ENCODE peak calls at places on chromosome 20, in five cellular contexts. One of them, this sample, is unnamed.

GRCh38 chr20:11556410-11556809 is 361.3 kb upstream of the BTBD3 start:
- DNase-seq in astrocyte of the spinal cord: no peak
- DNase-seq in tibial nerve: no peak
- DNase-seq in AG08396: no peak
- DNase-seq in activated CD4-positive, alpha-beta T cell treated with anti-CD3 and anti-CD28 coated beads for 48 hours: no peak
- DNase-seq in this sample: no peak

GRCh38 chr20:17762873-17763557 is 63.2 kb downstream of the BANF2 start:
- DNase-seq in astrocyte of the spinal cord: no peak
- DNase-seq in tibial nerve: no peak
- DNase-seq in AG08396: no peak
- DNase-seq in activated CD4-positive, alpha-beta T cell treated with anti-CD3 and anti-CD28 coated beads for 48 hours: no peak
- DNase-seq in this sample: no peak

GRCh38 chr20:63056236-63057132 is 49.7 kb upstream of the BHLHE23 start:
- DNase-seq in astrocyte of the spinal cord: no peak
- DNase-seq in tibial nerve: no peak
- DNase-seq in AG08396: peak
- DNase-seq in activated CD4-positive, alpha-beta T cell treated with anti-CD3 and anti-CD28 coated beads for 48 hours: peak
- DNase-seq in this sample: peak

GRCh38 chr20:10519361-10520048 is 84.4 kb downstream of the SLX4IP start:
- DNase-seq in astrocyte of the spinal cord: peak
- DNase-seq in tibial nerve: no peak
- DNase-seq in AG08396: no peak
- DNase-seq in activated CD4-positive, alpha-beta T cell treated with anti-CD3 and anti-CD28 coated beads for 48 hours: no peak
- DNase-seq in this sample: no peak

GRCh38 chr20:63495771-63496403 is 3.0 kb downstream of the EEF1A2 start:
- DNase-seq in astrocyte of the spinal cord: peak
- DNase-seq in tibial nerve: peak
- DNase-seq in AG08396: peak
- DNase-seq in activated CD4-positive, alpha-beta T cell treated with anti-CD3 and anti-CD28 coated beads for 48 hours: peak
- DNase-seq in this sample: peak

GRCh38 chr20:10609726-10610125 is 64.1 kb downstream of the JAG1 start:
- DNase-seq in astrocyte of the spinal cord: no peak
- DNase-seq in tibial nerve: no peak
- DNase-seq in AG08396: no peak
- DNase-seq in activated CD4-positive, alpha-beta T cell treated with anti-CD3 and anti-CD28 coated beads for 48 hours: no peak
- DNase-seq in this sample: no peak

GRCh38 chr20:63344616-63345327 is 16.4 kb downstream of the CHRNA4 start:
- DNase-seq in astrocyte of the spinal cord: no peak
- DNase-seq in tibial nerve: no peak
- DNase-seq in AG08396: no peak
- DNase-seq in activated CD4-positive, alpha-beta T cell treated with anti-CD3 and anti-CD28 coated beads for 48 hours: no peak
- DNase-seq in this sample: no peak

GRCh38 chr20:32485770-32486248 is 99.3 kb downstream of the NOL4L start:
- DNase-seq in astrocyte of the spinal cord: no peak
- DNase-seq in tibial nerve: no peak
- DNase-seq in AG08396: no peak
- DNase-seq in activated CD4-positive, alpha-beta T cell treated with anti-CD3 and anti-CD28 coated beads for 48 hours: no peak
- DNase-seq in this sample: no peak

GRCh38 chr20:64155258-64156135 is 8.8 kb upstream of the MYT1 start:
- DNase-seq in astrocyte of the spinal cord: no peak
- DNase-seq in tibial nerve: no peak
- DNase-seq in AG08396: no peak
- DNase-seq in activated CD4-positive, alpha-beta T cell treated with anti-CD3 and anti-CD28 coated beads for 48 hours: no peak
- DNase-seq in this sample: no peak

GRCh38 chr20:2865101-2865500 is 8.2 kb upstream of the PTPRA start:
- DNase-seq in astrocyte of the spinal cord: no peak
- DNase-seq in tibial nerve: no peak
- DNase-seq in AG08396: no peak
- DNase-seq in activated CD4-positive, alpha-beta T cell treated with anti-CD3 and anti-CD28 coated beads for 48 hours: no peak
- DNase-seq in this sample: no peak

GRCh38 chr20:20603339-20603990 is 109.0 kb downstream of the RALGAPA2 start:
- DNase-seq in astrocyte of the spinal cord: no peak
- DNase-seq in tibial nerve: no peak
- DNase-seq in AG08396: no peak
- DNase-seq in activated CD4-positive, alpha-beta T cell treated with anti-CD3 and anti-CD28 coated beads for 48 hours: no peak
- DNase-seq in this sample: peak

GRCh38 chr20:39967806-39968205 is 721.2 kb downstream of the MAFB start:
- DNase-seq in astrocyte of the spinal cord: no peak
- DNase-seq in tibial nerve: no peak
- DNase-seq in AG08396: no peak
- DNase-seq in activated CD4-positive, alpha-beta T cell treated with anti-CD3 and anti-CD28 coated beads for 48 hours: no peak
- DNase-seq in this sample: no peak

GRCh38 chr20:63126876-63127699 is 88.8 kb downstream of the YTHDF1 start:
- DNase-seq in astrocyte of the spinal cord: no peak
- DNase-seq in tibial nerve: no peak
- DNase-seq in AG08396: no peak
- DNase-seq in activated CD4-positive, alpha-beta T cell treated with anti-CD3 and anti-CD28 coated beads for 48 hours: no peak
- DNase-seq in this sample: peak

GRCh38 chr20:667351-668034 is 8.1 kb downstream of the SCRT2 start:
- DNase-seq in astrocyte of the spinal cord: peak
- DNase-seq in tibial nerve: peak
- DNase-seq in AG08396: peak
- DNase-seq in activated CD4-positive, alpha-beta T cell treated with anti-CD3 and anti-CD28 coated beads for 48 hours: peak
- DNase-seq in this sample: peak

GRCh38 chr20:23193985-23194384 is 107.9 kb upstream of the CD93 start:
- DNase-seq in astrocyte of the spinal cord: no peak
- DNase-seq in tibial nerve: no peak
- DNase-seq in AG08396: no peak
- DNase-seq in activated CD4-positive, alpha-beta T cell treated with anti-CD3 and anti-CD28 coated beads for 48 hours: no peak
- DNase-seq in this sample: no peak

GRCh38 chr20:32456869-32457421 is 98.8 kb downstream of the ASXL1 start:
- DNase-seq in astrocyte of the spinal cord: peak
- DNase-seq in tibial nerve: no peak
- DNase-seq in AG08396: peak
- DNase-seq in activated CD4-positive, alpha-beta T cell treated with anti-CD3 and anti-CD28 coated beads for 48 hours: no peak
- DNase-seq in this sample: peak

GRCh38 chr20:611047-611842 is 1.1 kb upstream of the TCF15 start:
- DNase-seq in astrocyte of the spinal cord: no peak
- DNase-seq in tibial nerve: no peak
- DNase-seq in AG08396: no peak
- DNase-seq in activated CD4-positive, alpha-beta T cell treated with anti-CD3 and anti-CD28 coated beads for 48 hours: no peak
- DNase-seq in this sample: no peak

GRCh38 chr20:31707994-31708744 is 14.5 kb downstream of the BCL2L1 start:
- DNase-seq in astrocyte of the spinal cord: no peak
- DNase-seq in tibial nerve: peak
- DNase-seq in AG08396: no peak
- DNase-seq in activated CD4-positive, alpha-beta T cell treated with anti-CD3 and anti-CD28 coated beads for 48 hours: no peak
- DNase-seq in this sample: no peak

GRCh38 chr20:49377326-49377725 is 99.5 kb upstream of the ZNFX1 start:
- DNase-seq in astrocyte of the spinal cord: no peak
- DNase-seq in tibial nerve: no peak
- DNase-seq in AG08396: no peak
- DNase-seq in activated CD4-positive, alpha-beta T cell treated with anti-CD3 and anti-CD28 coated beads for 48 hours: no peak
- DNase-seq in this sample: no peak

GRCh38 chr20:53672484-53673129 is 79.0 kb upstream of the ZNF217 start:
- DNase-seq in astrocyte of the spinal cord: peak
- DNase-seq in tibial nerve: no peak
- DNase-seq in AG08396: no peak
- DNase-seq in activated CD4-positive, alpha-beta T cell treated with anti-CD3 and anti-CD28 coated beads for 48 hours: no peak
- DNase-seq in this sample: no peak

GRCh38 chr20:1860446-1860845 is 34.8 kb upstream of the SIRPA start:
- DNase-seq in astrocyte of the spinal cord: peak
- DNase-seq in tibial nerve: no peak
- DNase-seq in AG08396: peak
- DNase-seq in activated CD4-positive, alpha-beta T cell treated with anti-CD3 and anti-CD28 coated beads for 48 hours: no peak
- DNase-seq in this sample: no peak

GRCh38 chr20:3275064-3275935 is 36.3 kb upstream of the SLC4A11 start:
- DNase-seq in astrocyte of the spinal cord: no peak
- DNase-seq in tibial nerve: no peak
- DNase-seq in AG08396: no peak
- DNase-seq in activated CD4-positive, alpha-beta T cell treated with anti-CD3 and anti-CD28 coated beads for 48 hours: no peak
- DNase-seq in this sample: no peak

GRCh38 chr20:14879020-14879697 is 541.7 kb upstream of the FLRT3 start:
- DNase-seq in astrocyte of the spinal cord: peak
- DNase-seq in tibial nerve: no peak
- DNase-seq in AG08396: no peak
- DNase-seq in activated CD4-positive, alpha-beta T cell treated with anti-CD3 and anti-CD28 coated beads for 48 hours: no peak
- DNase-seq in this sample: no peak

GRCh38 chr20:32792316-32792715 is 27.4 kb upstream of the MAPRE1 start:
- DNase-seq in astrocyte of the spinal cord: no peak
- DNase-seq in tibial nerve: no peak
- DNase-seq in AG08396: peak
- DNase-seq in activated CD4-positive, alpha-beta T cell treated with anti-CD3 and anti-CD28 coated beads for 48 hours: peak
- DNase-seq in this sample: peak

GRCh38 chr20:25022680-25023079 is 30.1 kb upstream of the APMAP start:
- DNase-seq in astrocyte of the spinal cord: no peak
- DNase-seq in tibial nerve: no peak
- DNase-seq in AG08396: no peak
- DNase-seq in activated CD4-positive, alpha-beta T cell treated with anti-CD3 and anti-CD28 coated beads for 48 hours: no peak
- DNase-seq in this sample: no peak

GRCh38 chr20:25078662-25079061 is 3.3 kb downstream of the VSX1 start:
- DNase-seq in astrocyte of the spinal cord: no peak
- DNase-seq in tibial nerve: no peak
- DNase-seq in AG08396: peak
- DNase-seq in activated CD4-positive, alpha-beta T cell treated with anti-CD3 and anti-CD28 coated beads for 48 hours: no peak
- DNase-seq in this sample: no peak

GRCh38 chr20:45925821-45926506 is 8.5 kb upstream of the PCIF1 start:
- DNase-seq in astrocyte of the spinal cord: no peak
- DNase-seq in tibial nerve: no peak
- DNase-seq in AG08396: no peak
- DNase-seq in activated CD4-positive, alpha-beta T cell treated with anti-CD3 and anti-CD28 coated beads for 48 hours: no peak
- DNase-seq in this sample: no peak

GRCh38 chr20:48656661-48657211 is 171.1 kb downstream of the PREX1 start:
- DNase-seq in astrocyte of the spinal cord: no peak
- DNase-seq in tibial nerve: no peak
- DNase-seq in AG08396: no peak
- DNase-seq in activated CD4-positive, alpha-beta T cell treated with anti-CD3 and anti-CD28 coated beads for 48 hours: no peak
- DNase-seq in this sample: peak

GRCh38 chr20:58075980-58076749 is 152.3 kb downstream of the ANKRD60 start:
- DNase-seq in astrocyte of the spinal cord: peak
- DNase-seq in tibial nerve: no peak
- DNase-seq in AG08396: no peak
- DNase-seq in activated CD4-positive, alpha-beta T cell treated with anti-CD3 and anti-CD28 coated beads for 48 hours: no peak
- DNase-seq in this sample: no peak

GRCh38 chr20:24782221-24782620 is 166.8 kb upstream of the CST7 start:
- DNase-seq in astrocyte of the spinal cord: no peak
- DNase-seq in tibial nerve: no peak
- DNase-seq in AG08396: no peak
- DNase-seq in activated CD4-positive, alpha-beta T cell treated with anti-CD3 and anti-CD28 coated beads for 48 hours: no peak
- DNase-seq in this sample: no peak

GRCh38 chr20:23152308-23152892 is 66.3 kb upstream of the CD93 start:
- DNase-seq in astrocyte of the spinal cord: peak
- DNase-seq in tibial nerve: peak
- DNase-seq in AG08396: peak
- DNase-seq in activated CD4-positive, alpha-beta T cell treated with anti-CD3 and anti-CD28 coated beads for 48 hours: no peak
- DNase-seq in this sample: no peak

GRCh38 chr20:45322952-45323383 is 14.9 kb upstream of the MATN4 start:
- DNase-seq in astrocyte of the spinal cord: no peak
- DNase-seq in tibial nerve: peak
- DNase-seq in AG08396: no peak
- DNase-seq in activated CD4-positive, alpha-beta T cell treated with anti-CD3 and anti-CD28 coated beads for 48 hours: no peak
- DNase-seq in this sample: no peak

GRCh38 chr20:23752481-23753193 is 1.9 kb upstream of the CST1 start:
- DNase-seq in astrocyte of the spinal cord: no peak
- DNase-seq in tibial nerve: no peak
- DNase-seq in AG08396: no peak
- DNase-seq in activated CD4-positive, alpha-beta T cell treated with anti-CD3 and anti-CD28 coated beads for 48 hours: no peak
- DNase-seq in this sample: no peak

GRCh38 chr20:34364013-34364382 is 925 bp downstream of the ITCH start:
- DNase-seq in astrocyte of the spinal cord: peak
- DNase-seq in tibial nerve: peak
- DNase-seq in AG08396: peak
- DNase-seq in activated CD4-positive, alpha-beta T cell treated with anti-CD3 and anti-CD28 coated beads for 48 hours: peak
- DNase-seq in this sample: no peak

GRCh38 chr20:59526242-59527225 is 77.8 kb upstream of the PHACTR3 start:
- DNase-seq in astrocyte of the spinal cord: no peak
- DNase-seq in tibial nerve: no peak
- DNase-seq in AG08396: peak
- DNase-seq in activated CD4-positive, alpha-beta T cell treated with anti-CD3 and anti-CD28 coated beads for 48 hours: no peak
- DNase-seq in this sample: no peak

GRCh38 chr20:33081411-33082154 is 2.1 kb downstream of the BPIFB4 start:
- DNase-seq in astrocyte of the spinal cord: no peak
- DNase-seq in tibial nerve: no peak
- DNase-seq in AG08396: no peak
- DNase-seq in activated CD4-positive, alpha-beta T cell treated with anti-CD3 and anti-CD28 coated beads for 48 hours: no peak
- DNase-seq in this sample: no peak

GRCh38 chr20:63022501-63022900 is 15.7 kb upstream of the BHLHE23 start:
- DNase-seq in astrocyte of the spinal cord: no peak
- DNase-seq in tibial nerve: no peak
- DNase-seq in AG08396: no peak
- DNase-seq in activated CD4-positive, alpha-beta T cell treated with anti-CD3 and anti-CD28 coated beads for 48 hours: no peak
- DNase-seq in this sample: no peak

GRCh38 chr20:61488030-61488429 is 236.0 kb downstream of the CDH4 start:
- DNase-seq in astrocyte of the spinal cord: no peak
- DNase-seq in tibial nerve: peak
- DNase-seq in AG08396: no peak
- DNase-seq in activated CD4-positive, alpha-beta T cell treated with anti-CD3 and anti-CD28 coated beads for 48 hours: no peak
- DNase-seq in this sample: no peak

GRCh38 chr20:57876163-57876562 is 166.3 kb upstream of the PMEPA1 start:
- DNase-seq in astrocyte of the spinal cord: no peak
- DNase-seq in tibial nerve: no peak
- DNase-seq in AG08396: no peak
- DNase-seq in activated CD4-positive, alpha-beta T cell treated with anti-CD3 and anti-CD28 coated beads for 48 hours: no peak
- DNase-seq in this sample: no peak